ENCODE peak calls at places on chromosomes 3 and 15, in eight cellular contexts. C is IMR-90; I is neuronal stem cell; F is stimulated activated CD8-positive, alpha-beta memory T cell treated with anti-CD3 and anti-CD28 coated beads, Interleukin-15, amount 100 ng/mL, for 4 hours; M is A172; T is AML-193; J is left colon; W is hepatocyte. L is an unnamed sample.

GRCh38 chr15:70436428-70436827 is 326.9 kb downstream of the UACA start:
- DNase-seq in F (no peak), W (no peak), T (no peak), I (no peak), J (no peak), C (no peak), M (no peak), L (no peak)

GRCh38 chr15:31254431-31255175 is 72.0 kb upstream of the KLF13 start:
- DNase-seq in W (peak; percentile 56), I (no peak), F (no peak), C (peak; percentile 37), J (peak; percentile 77), T (no peak), M (no peak), L (no peak)

GRCh38 chr15:33209575-33210519 is 15.3 kb upstream of the FMN1 start:
- DNase-seq in I (no peak), C (no peak), W (no peak), J (no peak), M (no peak), F (no peak), T (no peak), L (no peak)

GRCh38 chr15:45442497-45443135 is 64.3 kb upstream of the GATM start:
- DNase-seq in C (peak; percentile 78), I (no peak), W (no peak), J (no peak), T (no peak), F (no peak), M (no peak), L (peak; percentile 83)

GRCh38 chr15:43086551-43086950 is 19.3 kb downstream of the UBR1 start:
- DNase-seq in W (no peak), J (no peak), F (no peak), I (no peak), M (no peak), C (peak; percentile 38), T (no peak), L (no peak)

GRCh38 chr3:82177774-82178173 is 416.3 kb upstream of the GBE1 start:
- DNase-seq in M (no peak), F (no peak), J (no peak), I (no peak), C (no peak), T (no peak), W (no peak), L (no peak)

GRCh38 chr15:60649845-60650548 is 171.1 kb upstream of the ICE2 start:
- DNase-seq in T (no peak), J (no peak), I (no peak), F (no peak), C (peak; percentile 37), M (no peak), W (peak; percentile 14), L (no peak)

GRCh38 chr3:53187430-53187829 is 26.4 kb downstream of the PRKCD start:
- DNase-seq in C (peak; percentile 65), W (no peak), F (no peak), M (no peak), T (no peak), J (no peak), I (no peak), L (no peak)